ENCODE peak calls at places on chromosomes 11 and 22, in four cellular contexts. G is HCT116, U is GM12878, S is K562. F is an unnamed sample.

GRCh38 chr11:72609045-72609444 is 65.2 kb downstream of the PDE2A start:
- DNase-seq in G (no peak), U (no peak), S (no peak), F (no peak)

GRCh38 chr11:104122008-104122635 is 41.8 kb downstream of the PDGFD start:
- DNase-seq in G (no peak), U (no peak), S (no peak), F (no peak)

GRCh38 chr11:70085815-70086769 is 8.0 kb downstream of the ANO1 start:
- DNase-seq in G (no peak), U (no peak), S (no peak), F (no peak)

GRCh38 chr22:50343541-50343935 is 411 bp downstream of the PPP6R2 start:
- DNase-seq in G (no peak), U (no peak), S (no peak), F (no peak)

GRCh38 chr22:41782316-41782715 is 18.2 kb upstream of the CCDC134 start:
- DNase-seq in G (no peak), U (no peak), S (no peak), F (no peak)

GRCh38 chr22:46541536-46541935 is 4.1 kb upstream of the CELSR1 start:
- DNase-seq in G (no peak), U (no peak), S (no peak), F (no peak)

GRCh38 chr22:29330753-29331152 is 15.3 kb upstream of the RASL10A start:
- DNase-seq in G (no peak), U (no peak), S (no peak), F (no peak)

GRCh38 chr22:44024288-44024908 is at the start of gene PARVB:
- DNase-seq in G (no peak), U (no peak), S (peak), F (peak)

GRCh38 chr22:27130949-27131745 is 473.8 kb downstream of the MIAT start:
- DNase-seq in G (no peak), U (no peak), S (no peak), F (no peak)

GRCh38 chr11:62792193-62792575 is 378 bp upstream of the TMEM223 start:
- DNase-seq in G (no peak), U (no peak), S (peak), F (peak)

GRCh38 chr11:128201006-128201405 is 386.4 kb downstream of the ETS1 start:
- DNase-seq in G (no peak), U (no peak), S (no peak), F (no peak)

GRCh38 chr11:122697636-122698167 is 42.2 kb downstream of the UBASH3B start:
- DNase-seq in G (no peak), U (no peak), S (no peak), F (no peak)

GRCh38 chr11:28798286-28798685 is 690.1 kb downstream of the METTL15 start:
- DNase-seq in G (no peak), U (no peak), S (no peak), F (no peak)

GRCh38 chr11:119516060-119516459 is 93.1 kb upstream of the THY1 start:
- DNase-seq in G (no peak), U (no peak), S (no peak), F (no peak)

GRCh38 chr22:41828516-41828915 is 4.4 kb upstream of the SREBF2 start:
- DNase-seq in G (no peak), U (no peak), S (no peak), F (no peak)

GRCh38 chr22:25853902-25854301 is 111.9 kb downstream of the MYO18B start:
- DNase-seq in G (peak), U (no peak), S (peak), F (peak)

GRCh38 chr22:24105018-24105360 is 76.3 kb upstream of the SUSD2 start:
- DNase-seq in G (no peak), U (no peak), S (no peak), F (no peak)

GRCh38 chr11:18408558-18409242 is 3.4 kb upstream of the LDHC start:
- DNase-seq in G (no peak), U (no peak), S (no peak), F (no peak)

GRCh38 chr11:69325446-69325845 is 31.5 kb downstream of the MYEOV start:
- DNase-seq in G (no peak), U (no peak), S (no peak), F (no peak)

GRCh38 chr11:70404244-70404643 is 5.9 kb downstream of the CTTN start:
- DNase-seq in G (no peak), U (no peak), S (no peak), F (no peak)

GRCh38 chr11:59660621-59661020 is 8.2 kb downstream of the PATL1 start:
- DNase-seq in G (no peak), U (no peak), S (no peak), F (no peak)

GRCh38 chr11:72007089-72007476 is 8.4 kb downstream of the IL18BP start:
- DNase-seq in G (no peak), U (no peak), S (no peak), F (no peak)

GRCh38 chr22:45929649-45930048 is 47.3 kb downstream of the WNT7B start:
- DNase-seq in G (no peak), U (no peak), S (no peak), F (no peak)

GRCh38 chr11:122020902-122021301 is 95.1 kb downstream of the BLID start:
- DNase-seq in G (no peak), U (no peak), S (no peak), F (peak)

GRCh38 chr22:50498322-50498861 is 9.1 kb downstream of the LMF2 start:
- DNase-seq in G (peak), U (no peak), S (peak), F (peak)

GRCh38 chr11:66100272-66101037 is 30.4 kb downstream of the PACS1 start:
- DNase-seq in G (no peak), U (no peak), S (no peak), F (peak)

GRCh38 chr11:116986521-116987105 is 111.6 kb downstream of the SIK3 start:
- DNase-seq in G (no peak), U (peak), S (no peak), F (no peak)

GRCh38 chr22:26707581-26707980 is 50.2 kb downstream of the MIAT start:
- DNase-seq in G (no peak), U (no peak), S (no peak), F (no peak)

GRCh38 chr11:110828086-110828485 is 115.8 kb upstream of the ARHGAP20 start:
- DNase-seq in G (no peak), U (no peak), S (no peak), F (no peak)

GRCh38 chr11:71206186-71206585 is 46.2 kb downstream of the SHANK2 start:
- DNase-seq in G (no peak), U (no peak), S (no peak), F (no peak)

DNA sequence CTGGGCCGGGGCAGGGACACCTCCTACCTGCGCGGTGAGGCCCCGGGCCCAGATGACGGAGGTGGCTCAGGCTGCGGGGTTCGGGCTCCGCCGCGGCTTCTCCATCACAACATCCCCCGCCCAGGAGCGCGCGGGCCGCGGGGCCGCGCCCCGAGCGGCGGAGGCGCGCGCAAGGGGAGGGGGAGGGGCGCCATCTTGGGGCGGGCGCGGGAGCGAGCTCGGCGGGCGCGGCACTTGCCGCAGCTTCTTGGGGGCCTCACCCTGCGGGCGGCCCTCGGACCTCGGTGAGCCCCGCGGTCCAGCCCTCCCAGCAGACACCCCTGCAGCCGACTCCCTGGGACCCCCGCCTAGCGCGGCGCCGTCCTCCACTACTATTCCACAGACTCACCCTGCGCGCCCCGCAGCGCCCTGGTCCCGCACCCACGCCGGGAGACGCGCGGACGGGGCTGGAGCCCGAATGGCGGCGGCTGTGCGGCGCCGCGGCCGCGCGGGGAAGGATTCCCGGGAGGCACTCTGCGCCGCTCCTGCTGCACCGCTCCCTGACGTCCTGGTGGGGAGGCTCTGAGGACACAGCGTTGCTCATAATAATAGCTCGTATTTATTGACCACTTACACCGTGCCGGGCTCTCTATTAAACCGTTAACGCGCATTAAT is at the start of gene APBB1:
- DNase-seq in G (no peak), U (no peak), S (peak), F (peak)
- TF ChIP-seq REST in G (no peak), U (no peak), S (peak), F (no peak)

DNA sequence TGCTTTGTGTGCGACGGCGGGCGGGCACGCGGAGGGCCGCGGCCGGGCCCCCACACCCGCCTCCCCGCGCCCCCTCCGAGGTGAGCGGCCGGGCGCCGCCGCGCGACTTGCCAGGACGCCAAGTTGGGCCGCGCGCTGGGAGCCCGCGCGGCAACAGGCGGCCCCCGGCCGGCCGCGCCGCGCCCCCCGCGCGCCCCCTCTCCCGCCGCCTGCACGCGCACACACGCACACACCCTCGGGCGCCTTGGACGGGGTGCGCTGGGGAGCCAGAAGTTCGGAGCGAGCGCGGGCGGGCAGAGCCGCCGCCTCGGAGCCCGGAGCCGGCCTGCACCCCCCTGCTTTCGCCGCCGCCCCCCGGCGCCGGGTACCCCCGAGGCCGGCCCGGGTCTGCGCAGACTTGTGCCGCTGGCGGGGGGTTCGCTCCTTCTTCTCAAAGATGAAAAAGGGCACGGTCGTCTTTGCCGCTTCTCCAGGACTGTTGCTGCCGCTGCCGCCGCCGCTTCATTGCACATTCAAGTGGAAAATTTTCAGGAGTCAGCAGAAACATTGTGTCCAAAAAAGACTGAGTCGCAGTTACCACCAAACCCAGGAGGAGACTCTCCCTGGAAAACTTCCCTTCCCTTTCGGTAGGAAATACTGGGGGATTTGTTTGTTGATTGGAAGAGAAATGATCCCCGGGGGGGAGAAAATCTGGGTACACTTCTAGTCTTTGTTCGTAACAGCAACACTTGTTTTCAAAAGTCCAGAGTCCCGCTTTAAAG is 895 bp downstream of the TEAD1 start:
- DNase-seq in G (no peak), U (no peak), S (peak), F (peak)
- H3K9ac ChIP-seq in G (peak), U (no peak), S (no peak), F (peak)

GRCh38 chr11:1102996-1103395 is 28.3 kb downstream of the MUC2 start:
- DNase-seq in G (no peak), U (no peak), S (no peak), F (no peak)

GRCh38 chr11:1102221-1102971 is 27.7 kb downstream of the MUC2 start:
- DNase-seq in G (no peak), U (no peak), S (no peak), F (no peak)

GRCh38 chr11:1100417-1101245 is 26.0 kb downstream of the MUC2 start:
- DNase-seq in G (no peak), U (no peak), S (no peak), F (no peak)

GRCh38 chr11:1101318-1102089 is 26.8 kb downstream of the MUC2 start:
- DNase-seq in G (no peak), U (no peak), S (no peak), F (no peak)

GRCh38 chr11:1099519-1100355 is 25.1 kb downstream of the MUC2 start:
- DNase-seq in G (no peak), U (no peak), S (no peak), F (no peak)
- TF ChIP-seq RAD21 in G (no peak), U (no peak), S (no peak), F (no peak)

DNA sequence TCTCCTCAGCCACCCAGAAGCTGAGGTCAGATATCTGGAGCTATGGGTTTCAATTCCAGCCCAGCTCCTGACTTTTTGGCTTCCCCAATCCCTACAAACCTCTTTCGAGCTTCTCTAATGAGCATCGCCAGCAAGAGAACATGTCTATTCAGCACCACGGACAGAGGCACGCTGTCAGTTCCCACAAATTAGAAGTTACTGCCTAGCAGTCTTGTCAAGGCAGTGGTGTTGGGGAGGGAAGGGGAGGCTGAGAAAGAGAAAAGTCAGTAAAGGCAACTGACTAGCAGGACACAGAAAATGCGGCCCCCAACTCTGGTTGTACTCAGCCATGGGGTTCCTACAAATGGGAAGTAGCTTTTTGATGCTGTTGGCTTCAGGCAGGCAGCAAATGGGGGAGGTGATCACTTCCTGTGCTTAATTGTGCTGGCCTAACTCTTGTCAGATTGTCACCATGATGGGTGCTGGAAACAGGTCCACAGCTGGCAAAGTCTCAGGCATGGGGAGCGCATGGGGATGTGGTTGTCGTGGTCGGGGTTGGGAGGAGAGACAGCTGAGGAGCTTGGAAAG is 205.9 kb downstream of the ST3GAL4 start:
- DNase-seq in G (no peak), U (no peak), S (peak), F (no peak)
- TF ChIP-seq REST in G (peak), U (peak), S (peak), F (peak)

GRCh38 chr22:37281646-37282384 is 493 bp upstream of the CYTH4 start:
- DNase-seq in G (no peak), U (no peak), S (no peak), F (no peak)

GRCh38 chr22:37284126-37284806 is 2.0 kb downstream of the CYTH4 start:
- DNase-seq in G (no peak), U (no peak), S (no peak), F (no peak)

GRCh38 chr22:37284807-37285355 is 2.6 kb downstream of the CYTH4 start:
- DNase-seq in G (no peak), U (peak), S (no peak), F (no peak)

GRCh38 chr22:37282385-37282677 is at the start of gene CYTH4:
- DNase-seq in G (no peak), U (no peak), S (peak), F (no peak)

GRCh38 chr22:37283393-37283937 is 1.2 kb downstream of the CYTH4 start:
- DNase-seq in G (no peak), U (no peak), S (no peak), F (peak)
- H3K9ac ChIP-seq in G (no peak), U (peak), S (no peak), F (no peak)

F was measured in SK-N-SH.